ENCODE peak calls at places on chromosomes 1 and 21, in nine cellular contexts. G is choroid plexus epithelial cell; X is stimulated activated CD8-positive, alpha-beta memory T cell treated with anti-CD3 and anti-CD28 coated beads, Interleukin-7, amount 100 ng/mL, for 1 hour; S is CD8-positive, alpha-beta T cell; E is NK-92 treated with Interleukin-12 subunit alpha and Interleukin-12 subunit beta, amount 100 ng/mL, for 24 hours; C is stimulated activated CD4-positive, alpha-beta T cell treated with anti-CD3 and anti-CD28 coated beads, TNF-alpha, amount 100 ng/mL, for 1 hour; F is pancreas; I is HuH-7; L is T-helper 1 cell. R is an unnamed sample.
A peak's percentile ranks its signal among the peaks of the same experiment; 100 is the strongest.

GRCh38 chr1:152386940-152387339 is 27.1 kb downstream of the CRNN start:
- DNase-seq in L (no peak), I (no peak), E (no peak), F (no peak), X (no peak), C (no peak), S (no peak), G (no peak), R (no peak)

GRCh38 chr1:153386500-153386901 is 4.4 kb downstream of the S100A8 start:
- DNase-seq in L (no peak), S (no peak), G (no peak), E (no peak), F (no peak), I (no peak), X (no peak), C (no peak), R (no peak)

GRCh38 chr1:76080552-76081093 is 6.1 kb downstream of the ST6GALNAC3 start:
- DNase-seq in L (no peak), F (no peak), I (no peak), E (no peak), C (no peak), X (no peak), G (no peak), S (no peak), R (no peak)

GRCh38 chr1:206578115-206578935 is 33.9 kb downstream of the EIF2D start:
- DNase-seq in I (no peak), G (no peak), F (no peak), L (no peak), S (peak; percentile 42), X (no peak), E (peak; percentile 21), C (no peak), R (no peak)

GRCh38 chr1:41587791-41588190 is 103.3 kb upstream of the EDN2 start:
- DNase-seq in G (no peak), S (no peak), E (no peak), X (no peak), C (no peak), F (no peak), I (no peak), L (no peak), R (no peak)

GRCh38 chr1:237281481-237281880 is 239.5 kb downstream of the RYR2 start:
- DNase-seq in E (no peak), X (no peak), G (no peak), F (no peak), L (no peak), S (no peak), C (no peak), I (no peak), R (no peak)

GRCh38 chr1:2980073-2980791 is 41.0 kb upstream of the ACTRT2 start:
- DNase-seq in G (no peak), S (no peak), I (no peak), C (no peak), L (no peak), X (no peak), F (peak; percentile 48), E (no peak), R (no peak)

GRCh38 chr1:16204634-16205332 is 7.7 kb downstream of the ARHGEF19 start:
- DNase-seq in S (peak; percentile 50), F (peak; percentile 70), I (peak; percentile 70), L (no peak), E (peak; percentile 14), C (no peak), G (peak; percentile 47), X (no peak), R (no peak)

GRCh38 chr1:213661346-213661745 is 326.4 kb upstream of the PROX1 start:
- DNase-seq in F (no peak), I (no peak), S (no peak), L (no peak), G (no peak), C (no peak), E (no peak), X (no peak), R (no peak)

GRCh38 chr1:9766759-9767442 is 56.9 kb downstream of the CLSTN1 start:
- DNase-seq in X (no peak), E (no peak), L (no peak), I (no peak), G (peak; percentile 99), F (no peak), S (no peak), C (no peak), R (no peak)

GRCh38 chr1:192513697-192514096 is 61.9 kb upstream of the RGS1 start:
- DNase-seq in F (no peak), I (no peak), E (no peak), G (no peak), C (no peak), X (no peak), L (no peak), S (no peak), R (no peak)

GRCh38 chr1:159079518-159079917 is 3.0 kb upstream of the AIM2 start:
- DNase-seq in S (no peak), F (no peak), E (no peak), G (no peak), C (no peak), I (no peak), L (no peak), X (no peak), R (no peak)

GRCh38 chr1:187655163-187655562 is 826.4 kb downstream of the PLA2G4A start:
- DNase-seq in L (no peak), I (no peak), E (no peak), X (no peak), S (no peak), G (peak; percentile 45), C (no peak), F (no peak), R (no peak)

GRCh38 chr1:209505044-209505443 is 78.5 kb upstream of the CAMK1G start:
- DNase-seq in F (no peak), L (no peak), S (no peak), I (no peak), E (no peak), G (no peak), X (no peak), C (no peak), R (no peak)

GRCh38 chr1:221100196-221100950 is 221.1 kb downstream of the HLX start:
- DNase-seq in F (no peak), L (no peak), G (peak; percentile 67), X (no peak), I (no peak), E (no peak), S (no peak), C (no peak), R (no peak)

GRCh38 chr1:30467101-30467500 is 256.3 kb downstream of the MATN1 start:
- DNase-seq in C (no peak), E (no peak), F (no peak), X (no peak), I (no peak), L (no peak), G (no peak), S (no peak), R (no peak)

GRCh38 chr1:9201421-9202239 is 32.9 kb upstream of the H6PD start:
- DNase-seq in S (no peak), I (no peak), E (no peak), X (no peak), L (no peak), G (peak; percentile 73), F (no peak), C (no peak), R (no peak)

GRCh38 chr1:210587547-210587946 is 258.8 kb downstream of the HHAT start:
- DNase-seq in C (no peak), G (peak; percentile 6), S (no peak), F (no peak), I (no peak), E (no peak), X (no peak), L (no peak), R (no peak)

GRCh38 chr1:17798011-17798410 is 42.9 kb downstream of the ACTL8 start:
- DNase-seq in E (no peak), F (no peak), L (no peak), S (no peak), X (no peak), I (no peak), G (no peak), C (no peak), R (no peak)

GRCh38 chr1:191886977-191887376 is 271.3 kb upstream of the RGS18 start:
- DNase-seq in F (no peak), S (no peak), C (no peak), L (no peak), X (no peak), I (no peak), G (no peak), E (no peak), R (no peak)

GRCh38 chr1:150065184-150065871 is 2.2 kb upstream of the VPS45 start:
- DNase-seq in L (no peak), X (no peak), S (no peak), F (no peak), E (no peak), C (no peak), G (peak; percentile 56), I (no peak), R (no peak)

GRCh38 chr1:41874350-41874749 is 44.4 kb downstream of the HIVEP3 start:
- DNase-seq in E (no peak), S (no peak), C (no peak), F (no peak), G (no peak), L (no peak), X (no peak), I (no peak), R (no peak)

GRCh38 chr1:155860939-155861496 is 1.7 kb downstream of the SYT11 start:
- DNase-seq in F (no peak), G (no peak), S (no peak), L (no peak), X (no peak), E (no peak), C (no peak), I (no peak), R (no peak)

GRCh38 chr1:202858306-202858705 is 30.6 kb downstream of the RABIF start:
- DNase-seq in E (no peak), X (no peak), S (no peak), C (no peak), G (peak; percentile 87), L (no peak), F (no peak), I (no peak), R (no peak)

GRCh38 chr1:200512191-200512590 is 102.4 kb upstream of the ZNF281 start:
- DNase-seq in F (no peak), S (no peak), E (no peak), X (no peak), I (no peak), L (no peak), C (no peak), G (peak; percentile 27), R (no peak)

GRCh38 chr1:67850611-67851075 is 17.4 kb upstream of the GNG12 start:
- DNase-seq in L (no peak), E (no peak), S (no peak), C (no peak), X (no peak), I (no peak), G (peak; percentile 91), F (peak; percentile 93), R (no peak)

GRCh38 chr21:43311303-43311817 is 115.6 kb downstream of the SIK1 start:
- DNase-seq in C (no peak), I (peak; percentile 78), S (no peak), G (no peak), X (no peak), E (no peak), F (no peak), L (no peak), R (no peak)

GRCh38 chr1:5374176-5374575 is 618.0 kb downstream of the NPHP4 start:
- DNase-seq in S (no peak), I (no peak), E (no peak), F (no peak), C (no peak), X (no peak), G (no peak), L (no peak), R (no peak)

GRCh38 chr1:180219776-180220175 is 10.3 kb upstream of the LHX4 start:
- DNase-seq in F (no peak), L (no peak), X (no peak), S (no peak), G (no peak), E (no peak), I (no peak), C (no peak), R (no peak)

GRCh38 chr1:161020573-161021167 is at the start of gene F11R:
- DNase-seq in S (peak; percentile 43), F (peak; percentile 71), G (peak; percentile 19), C (peak; percentile 12), E (no peak), X (no peak), L (peak; percentile 16), I (peak; percentile 66), R (no peak)

GRCh38 chr1:155636397-155637153 is 26.6 kb downstream of the MSTO1 start:
- DNase-seq in X (no peak), L (no peak), E (no peak), S (no peak), F (no peak), G (no peak), C (no peak), I (no peak), R (no peak)

R was measured in GOT3.